ENCODE peak calls at places on chromosomes 4 and X, in six cellular contexts. V is foreskin fibroblast, M is SK-N-SH, K is Peyer's patch, G is body of pancreas, L is fibroblast of mammary gland. X is an unnamed sample.
A peak's percentile ranks its signal among the peaks of the same experiment; 100 is the strongest.

GRCh38 chrX:97050413-97050812 is 166.7 kb downstream of the RPA4 start:
- DNase-seq in V (no peak), M (no peak), K (no peak), G (no peak), L (peak; percentile 48), X (no peak)

GRCh38 chr4:47145630-47146029 is 114.3 kb downstream of the GABRB1 start:
- DNase-seq in V (peak; percentile 4), M (no peak), K (no peak), G (no peak), L (peak; percentile 35), X (peak; percentile 24)

GRCh38 chr4:121824950-121825349 is 1.3 kb upstream of the CCNA2 start:
- DNase-seq in V (no peak), M (no peak), K (no peak), G (no peak), L (no peak), X (no peak)

GRCh38 chrX:15745179-15745578 is 7.1 kb downstream of the CA5B start:
- DNase-seq in V (peak; percentile 21), M (no peak), K (no peak), G (no peak), L (peak; percentile 52), X (peak; percentile 32)

GRCh38 chr4:181597766-181598165 is 645.4 kb upstream of the TENM3 start:
- DNase-seq in V (peak; percentile 3), M (no peak), K (no peak), G (no peak), L (peak; percentile 75), X (no peak)

GRCh38 chrX:14899607-14900006 is 26.4 kb downstream of the MOSPD2 start:
- DNase-seq in V (peak; percentile 43), M (no peak), K (no peak), G (no peak), L (peak; percentile 70), X (peak; percentile 75)

GRCh38 chrX:105823092-105823454 is 734 bp downstream of the NRK start:
- DNase-seq in V (no peak), M (peak; percentile 7), K (no peak), G (no peak), L (no peak), X (no peak)

GRCh38 chrX:109643687-109644086 is 18.7 kb upstream of the KCNE5 start:
- DNase-seq in V (no peak), M (no peak), K (no peak), G (no peak), L (no peak), X (no peak)

GRCh38 chr4:687975-688694 is 816 bp downstream of the SLC49A3 start:
- DNase-seq in V (no peak), M (no peak), K (peak; percentile 53), G (no peak), L (no peak), X (no peak)

GRCh38 chr4:140212646-140213045 is 58.7 kb upstream of the MAML3 start:
- DNase-seq in V (no peak), M (no peak), K (no peak), G (no peak), L (no peak), X (no peak)

GRCh38 chr4:155405059-155405458 is 28.3 kb upstream of the MAP9 start:
- DNase-seq in V (peak; percentile 16), M (no peak), K (no peak), G (no peak), L (peak; percentile 11), X (peak; percentile 1)

GRCh38 chr4:72326692-72327632 is 242.1 kb downstream of the ADAMTS3 start:
- DNase-seq in V (no peak), M (peak; percentile 21), K (no peak), G (peak; percentile 11), L (peak; percentile 57), X (peak; percentile 67)

GRCh38 chr4:163528618-163529017 is 34.1 kb downstream of the TMA16 start:
- DNase-seq in V (no peak), M (no peak), K (no peak), G (no peak), L (no peak), X (no peak)
- TF ChIP-seq CTCF in V (no peak), M (no peak), K (no peak), G (no peak), L (no peak), X (no peak)

DNA sequence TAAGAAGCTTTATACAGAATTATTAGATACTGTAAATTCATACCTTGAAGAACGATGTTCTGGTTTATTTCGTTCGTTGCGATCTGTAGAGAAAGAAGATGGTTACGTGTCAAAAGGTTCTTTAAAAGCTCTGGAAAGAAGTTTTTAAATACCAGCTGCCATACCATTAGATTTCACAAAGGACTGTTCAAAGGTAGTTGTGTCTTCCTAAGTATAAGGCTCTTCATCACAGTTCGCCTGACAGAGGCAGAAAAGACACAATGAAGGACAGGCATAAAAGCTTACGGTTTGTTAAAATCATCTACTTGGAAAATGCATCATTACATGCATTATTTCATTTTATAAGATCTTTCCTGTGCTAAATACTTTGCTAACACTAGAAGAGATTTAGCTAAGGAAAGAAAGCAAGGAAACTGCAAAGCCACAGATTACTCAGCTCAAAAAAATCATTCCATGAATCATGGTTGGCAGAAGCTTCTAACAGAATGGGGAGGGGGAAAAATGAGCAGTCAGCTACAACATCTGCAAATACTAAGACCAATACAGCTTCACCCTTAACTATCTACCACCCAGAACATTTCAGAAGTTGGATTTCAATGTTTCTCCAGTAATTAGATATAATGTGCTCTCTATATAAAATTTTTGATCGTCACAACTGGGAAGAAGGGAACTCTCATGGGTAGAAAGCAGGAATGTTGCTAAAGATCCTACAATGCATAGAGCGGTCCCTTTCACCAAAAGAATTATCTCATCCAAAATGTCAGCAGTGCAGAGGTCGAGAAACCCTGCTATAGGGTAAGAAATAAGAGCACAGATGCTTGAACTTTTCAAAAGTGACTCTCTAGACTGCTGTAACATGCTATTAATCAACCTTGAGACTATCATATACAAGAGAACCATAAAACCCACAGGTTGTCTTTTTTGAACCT is 50.7 kb upstream of the PRSS48 start:
- DNase-seq in V (peak; percentile 78), M (no peak), K (no peak), G (no peak), L (peak; percentile 91), X (peak; percentile 92)
- H3K4me3 ChIP-seq in V (peak overlapping the region; percentile 61), M (peak overlapping the region; percentile 22), K (peak overlapping the region; percentile 12), G (no peak overlapping the region), L (peak overlapping the region; percentile 66), X (no peak overlapping the region)

DNA sequence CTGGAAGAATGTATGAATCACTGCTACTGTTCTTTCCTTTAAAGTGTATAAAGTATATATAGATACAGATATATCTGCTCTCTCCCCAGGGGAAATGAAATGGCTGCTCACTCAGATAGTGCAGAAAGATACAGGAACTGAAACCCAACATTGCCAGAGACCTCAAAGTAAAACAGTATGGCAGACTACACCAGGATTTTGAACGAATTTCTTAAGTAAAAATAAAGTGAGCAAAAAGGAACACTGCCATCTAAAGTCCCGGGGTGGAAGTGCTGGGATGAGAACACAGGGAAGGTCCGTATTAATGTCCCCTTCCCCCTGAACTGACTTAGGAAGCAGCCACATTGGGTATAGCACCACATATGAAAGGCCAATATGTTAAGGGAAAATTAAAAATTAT is 93.4 kb downstream of the TMA16 start:
- DNase-seq in V (no peak), M (peak; percentile 16), K (no peak), G (no peak), L (no peak), X (no peak)
- TF ChIP-seq CTCF in V (no peak), M (peak; percentile 46), K (no peak), G (no peak), L (no peak), X (peak; percentile 10)

GRCh38 chrX:68043713-68044438 is 389.4 kb downstream of the OPHN1 start:
- DNase-seq in V (no peak), M (no peak), K (no peak), G (no peak), L (no peak), X (no peak)
- H3K4me3 ChIP-seq in V (no peak overlapping the region), M (no peak overlapping the region), K (no peak overlapping the region), G (no peak overlapping the region), L (no peak overlapping the region), X (no peak overlapping the region)

GRCh38 chr4:1851575-1852415 is 4.2 kb downstream of the LETM1 start:
- DNase-seq in V (no peak), M (no peak), K (no peak), G (peak; percentile 33), L (peak; percentile 34), X (no peak)

GRCh38 chr4:1850276-1850675 is 5.7 kb downstream of the LETM1 start:
- DNase-seq in V (no peak), M (no peak), K (no peak), G (no peak), L (peak; percentile 24), X (no peak)

GRCh38 chr4:1854752-1855151 is 1.2 kb downstream of the LETM1 start:
- DNase-seq in V (no peak), M (no peak), K (no peak), G (no peak), L (no peak), X (no peak)

GRCh38 chr4:1852904-1853623 is 2.9 kb downstream of the LETM1 start:
- DNase-seq in V (no peak), M (no peak), K (no peak), G (no peak), L (no peak), X (no peak)

DNA sequence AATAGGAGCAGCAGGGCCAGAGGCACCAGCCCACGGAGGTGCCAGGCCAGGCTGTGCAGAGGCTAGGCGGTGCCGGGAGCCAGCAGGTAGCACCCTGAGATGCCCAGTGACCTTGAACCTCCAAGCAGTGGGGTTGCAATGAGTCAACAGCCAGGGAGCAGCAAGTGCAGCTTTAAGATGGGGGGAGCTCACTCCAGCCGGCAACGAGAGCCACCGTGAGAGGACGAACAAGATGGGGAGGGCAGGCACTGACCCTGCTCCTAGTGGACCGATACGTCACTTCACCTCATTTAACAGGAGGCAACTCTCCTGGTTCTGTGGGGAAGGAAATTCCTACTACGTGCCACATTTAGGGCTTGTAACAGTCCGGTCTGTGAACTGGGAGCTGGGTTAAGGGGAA is 4.8 kb downstream of the LETM1 start:
- DNase-seq in V (no peak), M (no peak), K (no peak), G (no peak), L (no peak), X (no peak)
- TF ChIP-seq CTCF in V (no peak), M (no peak), K (no peak), G (no peak), L (no peak), X (no peak)

DNA sequence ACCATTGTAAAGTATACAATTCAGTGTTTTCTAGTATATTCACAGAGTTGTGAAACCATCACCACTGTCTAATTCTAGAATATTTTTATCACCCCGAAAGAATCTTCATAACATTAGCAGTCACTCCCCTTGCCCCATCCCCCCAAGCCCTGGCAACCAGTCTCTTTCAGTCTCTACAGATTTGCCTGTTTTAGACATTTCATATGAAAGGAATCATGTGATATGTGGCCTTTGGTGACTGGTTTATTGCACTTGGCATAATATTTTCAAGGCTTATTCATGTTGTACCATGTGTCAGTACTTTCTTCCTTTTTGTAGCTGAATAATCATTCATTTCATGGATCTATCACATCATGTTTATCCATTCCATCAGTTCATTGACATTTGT is 371.7 kb downstream of the AFF2 start:
- DNase-seq in V (no peak), M (no peak), K (no peak), G (no peak), L (peak; percentile 11), X (no peak)
- H3K4me3 ChIP-seq in V (no peak overlapping the region), M (no peak overlapping the region), K (no peak overlapping the region), G (no peak overlapping the region), L (no peak overlapping the region), X (no peak overlapping the region)

GRCh38 chrX:120207009-120207610 is 43.5 kb upstream of the ZBTB33 start:
- DNase-seq in V (no peak), M (no peak), K (no peak), G (no peak), L (no peak), X (no peak)
- TF ChIP-seq CTCF in V (no peak), M (no peak), K (no peak), G (no peak), L (no peak), X (no peak)

X was measured in bronchial epithelial cell.